ENCODE peak calls at places on chromosomes 5 and 9, in nine cellular contexts. H is GM12865; N is GM13977; Z is left ventricle myocardium inferior; T is foreskin fibroblast; K is osteocyte; I is stomach; J is sigmoid colon; V is CD4-positive, alpha-beta T cell. W is an unnamed sample.

GRCh38 chr9:134658378-134658955 is 16.9 kb downstream of the COL5A1 start:
- DNase-seq in H (no peak), N (no peak), Z (peak), T (no peak), K (no peak), I (no peak), J (peak), V (no peak), W (no peak)

GRCh38 chr5:55231029-55231475 is 2.4 kb downstream of the CCNO start:
- DNase-seq in H (no peak), N (no peak), Z (no peak), T (no peak), K (no peak), I (no peak), J (no peak), V (no peak), W (no peak)

GRCh38 chr5:43556857-43557593 is at the start of gene PAIP1:
- DNase-seq in H (peak), N (peak), Z (peak), T (peak), K (peak), I (peak), J (peak), V (peak), W (peak)

GRCh38 chr9:86945868-86946711 is 1.2 kb downstream of the GAS1 start:
- DNase-seq in H (peak), N (peak), Z (peak), T (peak), K (peak), I (peak), J (peak), V (peak), W (peak)

GRCh38 chr5:126595486-126596083 is 566 bp upstream of the ALDH7A1 start:
- DNase-seq in H (no peak), N (no peak), Z (no peak), T (no peak), K (peak), I (no peak), J (no peak), V (no peak), W (no peak)

GRCh38 chr5:139968547-139969261 is 74.4 kb downstream of the NRG2 start:
- DNase-seq in H (peak), N (peak), Z (peak), T (peak), K (peak), I (peak), J (peak), V (peak), W (peak)

GRCh38 chr5:1019001-1019651 is 10.5 kb downstream of the NKD2 start:
- DNase-seq in H (no peak), N (no peak), Z (peak), T (no peak), K (no peak), I (no peak), J (peak), V (peak), W (no peak)

GRCh38 chr9:120792898-120793765 is at the start of gene FBXW2:
- DNase-seq in H (peak), N (peak), Z (peak), T (peak), K (peak), I (peak), J (peak), V (peak), W (peak)

GRCh38 chr9:127783644-127784043 is 2.2 kb upstream of the CDK9 start:
- DNase-seq in H (no peak), N (no peak), Z (no peak), T (no peak), K (no peak), I (no peak), J (no peak), V (no peak), W (no peak)

GRCh38 chr5:168291961-168292782 is 727 bp downstream of the WWC1 start:
- DNase-seq in H (peak), N (no peak), Z (no peak), T (peak), K (no peak), I (no peak), J (no peak), V (no peak), W (peak)

GRCh38 chr5:56172225-56172624 is 60.9 kb downstream of the ANKRD55 start:
- DNase-seq in H (no peak), N (no peak), Z (no peak), T (no peak), K (no peak), I (no peak), J (no peak), V (no peak), W (no peak)

GRCh38 chr9:97985058-97985861 is 2.1 kb downstream of the ANP32B start:
- DNase-seq in H (peak), N (peak), Z (no peak), T (peak), K (no peak), I (peak), J (peak), V (peak), W (no peak)

GRCh38 chr5:149443210-149443609 is 64.1 kb upstream of the IL17B start:
- DNase-seq in H (no peak), N (no peak), Z (no peak), T (no peak), K (no peak), I (no peak), J (no peak), V (no peak), W (no peak)

GRCh38 chr5:115939059-115939458 is 23.2 kb upstream of the LVRN start:
- DNase-seq in H (no peak), N (no peak), Z (no peak), T (no peak), K (no peak), I (no peak), J (no peak), V (no peak), W (no peak)

GRCh38 chr5:9015250-9015936 is 530.5 kb downstream of the SEMA5A start:
- DNase-seq in H (no peak), N (no peak), Z (no peak), T (peak), K (no peak), I (no peak), J (no peak), V (no peak), W (no peak)

GRCh38 chr5:59275537-59276276 is 617.8 kb downstream of the PDE4D start:
- DNase-seq in H (no peak), N (no peak), Z (peak), T (peak), K (no peak), I (peak), J (peak), V (no peak), W (no peak)

GRCh38 chr5:158496624-158497023 is 603.1 kb downstream of the EBF1 start:
- DNase-seq in H (no peak), N (no peak), Z (no peak), T (no peak), K (no peak), I (no peak), J (no peak), V (no peak), W (no peak)

GRCh38 chr5:146338774-146339714 is at the start of gene POU4F3:
- DNase-seq in H (no peak), N (peak), Z (no peak), T (no peak), K (no peak), I (no peak), J (no peak), V (no peak), W (no peak)

GRCh38 chr5:131367219-131367860 is 103.5 kb downstream of the CDC42SE2 start:
- DNase-seq in H (no peak), N (no peak), Z (no peak), T (no peak), K (no peak), I (no peak), J (no peak), V (no peak), W (no peak)

GRCh38 chr5:30676223-30676840 is 517.2 kb upstream of the CDH6 start:
- DNase-seq in H (no peak), N (no peak), Z (no peak), T (no peak), K (no peak), I (no peak), J (no peak), V (no peak), W (no peak)

GRCh38 chr9:126057869-126058467 is 268.7 kb upstream of the MVB12B start:
- DNase-seq in H (no peak), N (no peak), Z (no peak), T (no peak), K (no peak), I (no peak), J (peak), V (no peak), W (no peak)

GRCh38 chr9:137723396-137724113 is 104.8 kb downstream of the EHMT1 start:
- DNase-seq in H (no peak), N (no peak), Z (no peak), T (no peak), K (no peak), I (no peak), J (no peak), V (peak), W (no peak)

GRCh38 chr9:81536242-81537025 is 152.9 kb downstream of the TLE1 start:
- DNase-seq in H (no peak), N (no peak), Z (no peak), T (no peak), K (no peak), I (no peak), J (no peak), V (no peak), W (no peak)

GRCh38 chr5:39461007-39461682 is 36.4 kb upstream of the DAB2 start:
- DNase-seq in H (peak), N (no peak), Z (no peak), T (no peak), K (no peak), I (peak), J (peak), V (no peak), W (no peak)

GRCh38 chr9:108618906-108619550 is 236.8 kb downstream of the ACTL7B start:
- DNase-seq in H (no peak), N (no peak), Z (no peak), T (no peak), K (no peak), I (no peak), J (no peak), V (no peak), W (no peak)

GRCh38 chr5:150989695-150990094 is 30.7 kb upstream of the GPX3 start:
- DNase-seq in H (peak), N (no peak), Z (no peak), T (no peak), K (no peak), I (no peak), J (no peak), V (no peak), W (no peak)

GRCh38 chr9:107890921-107891465 is 401.4 kb upstream of the KLF4 start:
- DNase-seq in H (no peak), N (no peak), Z (no peak), T (peak), K (peak), I (no peak), J (no peak), V (no peak), W (no peak)

GRCh38 chr5:14463629-14464028 is 118.0 kb upstream of the OTULINL start:
- DNase-seq in H (no peak), N (no peak), Z (no peak), T (peak), K (no peak), I (no peak), J (no peak), V (no peak), W (no peak)

GRCh38 chr5:173915310-173916005 is 27.3 kb downstream of the CPEB4 start:
- DNase-seq in H (no peak), N (no peak), Z (no peak), T (no peak), K (no peak), I (no peak), J (no peak), V (no peak), W (no peak)

GRCh38 chr9:137632432-137633161 is 13.8 kb downstream of the EHMT1 start:
- DNase-seq in H (no peak), N (no peak), Z (no peak), T (no peak), K (no peak), I (no peak), J (no peak), V (no peak), W (no peak)

GRCh38 chr9:129145841-129146292 is 32.2 kb downstream of the IER5L start:
- DNase-seq in H (no peak), N (no peak), Z (peak), T (peak), K (no peak), I (no peak), J (peak), V (no peak), W (no peak)

GRCh38 chr9:84140535-84141101 is 160.0 kb downstream of the RMI1 start:
- DNase-seq in H (peak), N (peak), Z (no peak), T (no peak), K (no peak), I (peak), J (no peak), V (no peak), W (peak)

GRCh38 chr5:95841914-95842812 is 19.6 kb upstream of the GLRX start:
- DNase-seq in H (no peak), N (no peak), Z (no peak), T (peak), K (peak), I (peak), J (peak), V (no peak), W (no peak)

GRCh38 chr5:92401492-92401891 is 1018.4 kb upstream of the ARRDC3 start:
- DNase-seq in H (peak), N (no peak), Z (no peak), T (no peak), K (no peak), I (no peak), J (no peak), V (no peak), W (no peak)

GRCh38 chr9:24602687-24603352 is 57.1 kb upstream of the IZUMO3 start:
- DNase-seq in H (no peak), N (no peak), Z (no peak), T (no peak), K (no peak), I (no peak), J (no peak), V (no peak), W (no peak)

GRCh38 chr9:92589918-92590317 is 54.1 kb upstream of the ECM2 start:
- DNase-seq in H (no peak), N (no peak), Z (no peak), T (no peak), K (no peak), I (no peak), J (no peak), V (no peak), W (no peak)

GRCh38 chr5:38414348-38414747 is 142.1 kb downstream of the LIFR start:
- DNase-seq in H (no peak), N (no peak), Z (no peak), T (peak), K (no peak), I (no peak), J (no peak), V (no peak), W (no peak)

GRCh38 chr5:101153526-101153925 is 250.4 kb upstream of the ST8SIA4 start:
- DNase-seq in H (no peak), N (no peak), Z (no peak), T (no peak), K (no peak), I (no peak), J (no peak), V (no peak), W (no peak)

GRCh38 chr9:108543251-108543768 is 312.5 kb downstream of the ACTL7B start:
- DNase-seq in H (peak), N (no peak), Z (no peak), T (peak), K (no peak), I (no peak), J (no peak), V (no peak), W (no peak)

GRCh38 chr5:151064916-151065499 is 15.8 kb downstream of the TNIP1 start:
- DNase-seq in H (no peak), N (no peak), Z (no peak), T (no peak), K (no peak), I (no peak), J (no peak), V (no peak), W (no peak)

DNA sequence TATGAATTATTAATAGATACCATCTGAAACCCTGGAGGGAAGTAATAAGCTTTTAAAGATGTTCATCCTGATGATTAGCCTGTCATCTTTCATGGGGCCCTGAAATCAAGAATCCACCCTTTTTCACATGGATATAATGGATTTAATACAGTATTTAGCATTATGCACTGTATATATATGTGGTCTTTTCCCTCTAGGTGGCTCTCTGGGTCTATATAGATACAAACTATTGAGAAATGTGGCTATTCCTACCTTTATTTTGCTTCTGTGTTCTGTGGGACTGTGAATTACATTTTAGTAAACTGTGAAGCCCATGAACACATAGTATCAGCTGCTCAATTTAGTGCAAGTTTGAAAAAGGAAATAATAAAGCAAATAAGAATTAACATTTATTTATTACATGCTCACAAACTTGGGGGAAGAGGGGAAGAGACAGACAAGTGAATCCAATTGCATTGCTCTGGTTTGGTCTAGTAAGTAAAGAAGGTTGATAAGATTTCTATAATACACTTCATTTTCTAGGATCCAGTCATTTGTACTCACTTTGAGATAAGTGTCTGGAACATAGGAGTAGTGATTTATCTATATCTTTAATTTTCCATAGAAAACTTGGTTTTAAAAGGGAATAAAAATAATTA is 112.2 kb downstream of the SCAMP1 start:
- DNase-seq in H (no peak), N (no peak), Z (no peak), T (no peak), K (no peak), I (no peak), J (no peak), V (no peak), W (no peak)
- TF ChIP-seq CTCF in H (no peak), N (peak), Z (peak), T (no peak), K (peak), I (no peak), J (no peak), V (no peak), W (peak)

GRCh38 chr9:133188006-133188842 is 20.8 kb downstream of the OBP2B start:
- DNase-seq in H (peak), N (no peak), Z (no peak), T (no peak), K (no peak), I (no peak), J (peak), V (no peak), W (peak)
- TF ChIP-seq CTCF in H (peak), N (peak), Z (peak), T (peak), K (peak), I (no peak), J (no peak), V (no peak), W (peak)

GRCh38 chr9:110427497-110428104 is 89.9 kb upstream of the TXNDC8 start:
- DNase-seq in H (peak), N (peak), Z (peak), T (peak), K (no peak), I (peak), J (no peak), V (no peak), W (peak)
- TF ChIP-seq CTCF in H (peak), N (peak), Z (peak), T (peak), K (peak), I (no peak), J (no peak), V (no peak), W (peak)

DNA sequence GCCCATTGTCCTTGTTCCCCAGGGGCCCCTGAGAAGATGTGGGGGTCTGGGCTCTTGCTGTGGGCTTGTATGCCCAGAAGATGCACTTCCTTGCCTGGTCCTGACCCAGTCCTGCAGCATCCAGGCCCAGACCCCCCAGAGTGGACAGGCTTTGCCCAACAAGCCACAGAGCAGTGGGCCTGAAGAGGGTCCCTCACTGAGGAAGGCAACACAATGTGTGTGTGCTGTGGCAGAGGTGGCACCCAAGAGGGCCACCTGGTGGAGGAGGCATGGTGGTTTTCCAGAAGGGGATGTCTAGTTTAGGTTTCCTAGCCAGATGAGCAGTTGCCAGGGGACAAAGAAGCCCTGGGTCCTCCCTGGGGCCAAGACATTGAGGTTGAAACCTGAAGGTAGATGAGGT is 84.3 kb downstream of the PHF2 start:
- DNase-seq in H (no peak), N (no peak), Z (peak), T (no peak), K (no peak), I (no peak), J (peak), V (no peak), W (no peak)
- TF ChIP-seq CTCF in H (no peak), N (no peak), Z (no peak), T (no peak), K (no peak), I (no peak), J (no peak), V (no peak), W (no peak)

GRCh38 chr9:95116820-95117204 is 200.7 kb downstream of the FANCC start:
- DNase-seq in H (no peak), N (no peak), Z (no peak), T (no peak), K (no peak), I (peak), J (peak), V (no peak), W (no peak)

GRCh38 chr9:95111716-95112115 is 205.8 kb downstream of the FANCC start:
- DNase-seq in H (no peak), N (no peak), Z (no peak), T (no peak), K (no peak), I (no peak), J (peak), V (no peak), W (no peak)

GRCh38 chr9:95115104-95115503 is 202.4 kb downstream of the FANCC start:
- DNase-seq in H (no peak), N (no peak), Z (no peak), T (no peak), K (no peak), I (no peak), J (peak), V (no peak), W (no peak)

GRCh38 chr9:95112436-95113280 is 204.9 kb downstream of the FANCC start:
- DNase-seq in H (no peak), N (no peak), Z (no peak), T (no peak), K (no peak), I (no peak), J (peak), V (no peak), W (no peak)

GRCh38 chr9:95116002-95116819 is 201.3 kb downstream of the FANCC start:
- DNase-seq in H (no peak), N (no peak), Z (no peak), T (no peak), K (no peak), I (peak), J (peak), V (no peak), W (no peak)
- TF ChIP-seq CTCF in H (no peak), N (no peak), Z (peak), T (no peak), K (peak), I (no peak), J (peak), V (no peak), W (peak)

W was measured in GM10248.